ENCODE peak calls at places on chromosomes 1 and 21, in eight cellular contexts. B is pancreas, Y is thoracic aorta, N is psoas muscle, M is transverse colon, L is heart right ventricle, A is OCI-LY7, F is right cardiac atrium. T is an unnamed sample. For H3K9me3, the result is how much of the 10 kb centered on the place peaks cover.

GRCh38 chr1:71080178-71080781 is 555 bp downstream of the ZRANB2 start:
- DNase-seq in F (no peak), Y (no peak), N (no peak), M (no peak), A (peak), L (no peak), B (no peak), T (peak)

GRCh38 chr1:72915581-72915980 is 633.2 kb upstream of the NEGR1 start:
- DNase-seq in N (no peak), M (no peak), B (no peak), A (no peak), F (no peak), L (no peak), Y (no peak), T (no peak)

GRCh38 chr1:202282596-202283283 is 59.0 kb downstream of the UBE2T start:
- DNase-seq in N (no peak), Y (no peak), M (no peak), L (no peak), A (no peak), F (no peak), B (no peak), T (no peak)

GRCh38 chr1:75134939-75135828 is 996 bp downstream of the LHX8 start:
- DNase-seq in A (no peak), Y (no peak), F (no peak), M (no peak), N (no peak), L (no peak), B (no peak), T (peak)

GRCh38 chr1:236143104-236143948 is 987 bp downstream of the GPR137B start:
- DNase-seq in B (no peak), M (no peak), F (peak), Y (no peak), N (no peak), A (no peak), L (no peak), T (peak)

GRCh38 chr1:111738436-111739221 is 566 bp downstream of the INKA2 start:
- DNase-seq in A (peak), Y (no peak), N (peak), B (peak), M (peak), L (peak), F (peak), T (peak)

GRCh38 chr1:40630488-40631223 is 34.8 kb downstream of the RIMS3 start:
- DNase-seq in N (no peak), F (no peak), A (peak), B (peak), L (no peak), Y (no peak), M (no peak), T (peak)

GRCh38 chr1:230220907-230221306 is 153.9 kb downstream of the GALNT2 start:
- DNase-seq in A (no peak), F (no peak), B (no peak), L (no peak), N (no peak), M (no peak), Y (no peak), T (no peak)

DNA sequence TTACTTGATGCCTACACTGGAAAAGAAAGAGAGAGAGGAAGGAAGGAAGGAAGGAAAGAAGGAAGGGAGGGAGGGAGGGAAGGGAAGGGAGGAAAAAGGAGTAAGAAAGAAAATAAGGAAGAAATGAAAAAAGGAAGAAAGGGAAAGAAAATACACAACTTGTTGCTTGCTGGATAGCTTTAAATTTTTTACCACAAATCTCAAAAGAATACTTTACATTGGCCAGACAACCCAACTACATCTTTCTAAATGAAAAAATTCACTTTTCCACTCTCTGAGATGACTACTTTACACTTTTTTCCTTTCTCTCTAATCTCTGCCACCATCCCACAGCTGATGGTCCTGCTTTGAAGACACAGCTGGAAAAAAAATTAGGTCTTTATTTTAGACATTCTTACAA is 228.9 kb upstream of the FAM78B start:
- DNase-seq in B (no peak), Y (no peak), N (no peak), M (no peak), A (no peak), L (no peak), F (no peak), T (no peak)
- H3K9me3 ChIP-seq in B (under half), Y (under half), N (under half), M (under half), A (under half), L (under half), F (under half), T (under half)

DNA sequence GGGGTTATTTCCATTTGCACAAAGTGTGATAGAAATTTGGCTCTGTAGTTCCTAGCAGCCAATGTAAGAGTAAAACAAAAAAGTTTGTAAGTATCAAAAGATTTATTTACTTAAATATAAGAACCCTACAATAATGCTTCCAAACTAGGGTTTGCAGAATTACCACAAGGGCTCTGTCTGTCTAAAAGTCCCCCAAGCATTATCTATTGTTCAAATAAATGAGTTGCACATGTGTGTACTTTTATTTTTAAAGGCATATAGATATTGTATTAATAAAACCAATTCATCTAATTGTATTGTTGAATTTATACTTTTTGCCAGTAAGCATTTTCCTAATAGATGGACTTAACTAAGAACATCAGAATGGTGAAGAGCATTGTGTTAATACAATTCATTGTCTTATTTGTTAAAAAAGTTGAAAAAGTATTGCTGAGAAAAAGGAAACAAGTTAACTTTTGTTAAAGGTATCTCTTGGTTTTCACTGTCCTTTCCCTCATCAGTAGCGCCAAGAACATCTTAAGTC is 864 bp upstream of the PTPRC start:
- DNase-seq in B (no peak), F (no peak), Y (no peak), A (no peak), M (no peak), L (no peak), N (no peak), T (no peak)
- H3K4me3 ChIP-seq in B (no peak), F (no peak), Y (no peak), A (peak), M (no peak), L (peak), N (no peak), T (no peak)

DNA sequence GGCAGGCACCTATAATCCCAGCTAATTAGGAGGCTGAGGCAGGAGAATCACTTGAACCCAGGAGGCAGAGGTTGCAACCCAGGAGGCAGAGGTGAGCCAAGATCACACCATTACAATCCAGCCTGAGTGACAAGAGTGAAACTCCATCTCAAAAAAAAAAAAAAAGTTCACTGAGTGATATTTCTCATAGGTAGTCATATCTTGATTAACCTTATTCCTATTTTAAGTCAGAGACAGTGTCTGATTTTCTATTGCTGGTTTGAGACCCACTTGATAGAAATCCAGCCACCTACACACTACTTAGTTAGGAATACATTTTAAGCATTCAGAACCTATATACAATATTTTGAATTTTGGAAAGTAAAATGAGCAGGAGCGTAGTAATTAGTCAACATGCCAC is 357.4 kb upstream of the ADGRL2 start:
- DNase-seq in N (no peak), B (no peak), A (no peak), F (no peak), L (no peak), M (no peak), Y (no peak), T (no peak)
- H3K9me3 ChIP-seq in N (under half), B (under half), A (under half), F (under half), L (under half), M (under half), Y (under half), T (under half)

GRCh38 chr1:16205891-16206546 is 6.4 kb downstream of the ARHGEF19 start:
- DNase-seq in N (no peak), M (no peak), A (no peak), Y (no peak), F (no peak), L (peak), B (peak), T (no peak)
- H3K4me3 ChIP-seq in N (peak), M (peak), A (peak), Y (peak), F (peak), L (peak), B (no peak), T (peak)

GRCh38 chr1:49060766-49061165 is 284.1 kb upstream of the BEND5 start:
- DNase-seq in N (no peak), L (no peak), B (no peak), M (no peak), Y (no peak), A (no peak), F (no peak), T (peak)

DNA sequence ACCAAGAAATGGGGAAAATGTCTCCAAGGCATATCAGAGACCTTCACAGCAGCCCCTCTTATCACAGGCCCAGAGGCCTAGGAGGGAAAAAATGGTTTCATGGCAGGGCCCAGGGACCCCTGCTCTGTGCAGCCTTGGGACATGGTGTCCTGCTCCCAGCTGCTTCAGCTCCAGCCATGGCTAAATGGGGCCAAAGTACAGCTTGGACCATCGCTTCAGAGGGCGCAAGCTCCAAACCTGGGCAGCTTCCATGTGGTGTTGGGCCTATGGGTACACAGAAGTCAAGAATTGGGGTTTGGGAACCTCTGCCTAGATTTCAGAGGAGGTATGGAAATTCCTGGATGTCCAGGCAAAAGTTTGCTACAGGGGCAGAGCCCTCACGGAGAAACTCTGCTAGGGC is 282.4 kb upstream of the BEND5 start:
- DNase-seq in F (no peak), B (no peak), M (no peak), L (no peak), N (no peak), A (no peak), Y (no peak), T (no peak)
- H3K9me3 ChIP-seq in F (under half), B (under half), M (under half), L (under half), N (under half), A (under half), Y (under half), T (under half)

DNA sequence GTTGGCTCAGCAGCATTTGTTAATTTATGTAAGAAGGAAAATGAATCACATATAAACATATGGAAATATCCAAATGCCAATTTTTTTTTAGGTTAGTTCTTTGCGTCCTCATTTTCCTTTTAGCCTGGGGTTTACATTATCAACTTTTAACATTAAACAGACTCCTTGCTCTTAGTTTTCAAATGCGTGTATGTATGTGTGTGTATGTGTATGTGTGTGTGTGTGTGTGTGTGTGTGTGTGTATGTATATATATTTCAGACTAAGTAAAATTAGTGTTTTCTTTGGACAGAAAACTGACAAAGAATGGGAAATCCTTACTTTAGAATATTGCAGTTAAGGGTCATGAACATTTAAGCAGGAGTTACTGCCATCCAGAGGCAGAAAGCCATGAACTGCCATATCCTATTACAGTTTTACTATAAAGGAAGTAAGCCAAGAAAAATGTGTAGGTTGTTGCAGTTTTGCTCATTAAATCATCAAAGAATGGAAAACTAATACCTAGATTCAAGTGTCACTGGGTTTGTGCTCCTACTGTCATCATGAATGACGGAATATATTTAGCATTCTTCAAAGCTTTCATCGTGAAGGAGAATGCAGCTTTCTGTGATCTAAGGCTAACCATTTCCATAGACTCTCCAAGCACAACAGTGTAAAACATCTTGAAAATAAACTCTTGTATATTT is 477.0 kb upstream of the NR5A2 start:
- DNase-seq in A (no peak), L (no peak), B (no peak), N (no peak), M (no peak), F (no peak), Y (no peak), T (peak)
- H3K4me3 ChIP-seq in A (no peak), L (no peak), B (no peak), N (no peak), M (no peak), F (no peak), Y (no peak), T (no peak)

GRCh38 chr21:44383216-44383615 is 29.8 kb downstream of the TRPM2 start:
- DNase-seq in L (no peak), M (no peak), N (no peak), F (no peak), A (no peak), Y (no peak), B (no peak), T (no peak)
- H3K9me3 ChIP-seq in L (under half), M (under half), N (under half), F (under half), A (under half), Y (under half), B (under half), T (under half)

T was measured in adipocyte.